ENCODE peak calls at places on chromosomes 11 and 22, in seven cellular contexts. Y, N, V, J, T, M and R are unnamed samples.

GRCh38 chr11:18775492-18776292 is 15.9 kb downstream of the PTPN5 start:
- DNase-seq in Y (no peak), N (peak; percentile 36), V (peak; percentile 72), J (peak; percentile 46), T (peak; percentile 28), M (peak; percentile 52), R (peak; percentile 15)

GRCh38 chr11:12280199-12280837 is 97.1 kb upstream of the PARVA start:
- DNase-seq in Y (peak; percentile 43), N (no peak), V (no peak), J (no peak), T (no peak), M (no peak), R (no peak)

GRCh38 chr22:18060646-18061620 is 16.9 kb upstream of the PEX26 start:
- DNase-seq in Y (no peak), N (no peak), V (no peak), J (peak; percentile 88), T (no peak), M (peak; percentile 25), R (no peak)

GRCh38 chr11:2760196-2760871 is 60.5 kb upstream of the KCNQ1OT1 start:
- DNase-seq in Y (peak; percentile 75), N (peak; percentile 6), V (peak; percentile 35), J (no peak), T (no peak), M (no peak), R (no peak)

GRCh38 chr11:75891947-75892739 is 77.1 kb downstream of the UVRAG start:
- DNase-seq in Y (no peak), N (no peak), V (no peak), J (no peak), T (no peak), M (no peak), R (no peak)

GRCh38 chr11:134034496-134035381 is 34.1 kb upstream of the JAM3 start:
- DNase-seq in Y (no peak), N (no peak), V (no peak), J (no peak), T (no peak), M (no peak), R (no peak)

GRCh38 chr11:65435330-65435931 is 12.8 kb downstream of the NEAT1 start:
- DNase-seq in Y (peak; percentile 70), N (peak; percentile 12), V (no peak), J (no peak), T (no peak), M (no peak), R (no peak)

GRCh38 chr11:2366271-2366670 is 10.8 kb upstream of the CD81 start:
- DNase-seq in Y (no peak), N (no peak), V (no peak), J (no peak), T (no peak), M (no peak), R (no peak)

GRCh38 chr11:133945087-133945974 is 11.4 kb downstream of the IGSF9B start:
- DNase-seq in Y (no peak), N (no peak), V (no peak), J (no peak), T (peak; percentile 69), M (no peak), R (peak; percentile 87)

GRCh38 chr11:10778217-10778970 is 27.3 kb downstream of the CTR9 start:
- DNase-seq in Y (no peak), N (peak; percentile 18), V (no peak), J (no peak), T (peak; percentile 60), M (peak; percentile 95), R (no peak)

GRCh38 chr11:67056640-67057409 is at the start of gene RHOD:
- DNase-seq in Y (peak; percentile 79), N (no peak), V (peak; percentile 80), J (no peak), T (peak; percentile 54), M (no peak), R (peak; percentile 16)

GRCh38 chr22:35183917-35184316 is 73.4 kb upstream of the HMGXB4 start:
- DNase-seq in Y (no peak), N (no peak), V (no peak), J (no peak), T (no peak), M (no peak), R (no peak)

GRCh38 chr22:17628304-17629166 is at the start of gene ATP6V1E1:
- DNase-seq in Y (peak; percentile 98), N (peak; percentile 95), V (peak; percentile 96), J (peak; percentile 94), T (peak; percentile 96), M (peak; percentile 97), R (peak; percentile 95)

GRCh38 chr11:73393479-73394415 is 17.5 kb downstream of the RELT start:
- DNase-seq in Y (no peak), N (peak; percentile 59), V (peak; percentile 80), J (peak; percentile 65), T (peak; percentile 72), M (peak; percentile 73), R (peak; percentile 54)

GRCh38 chr22:17339095-17339693 is 30.1 kb upstream of the CECR2 start:
- DNase-seq in Y (no peak), N (no peak), V (no peak), J (no peak), T (no peak), M (no peak), R (no peak)

GRCh38 chr11:92830382-92831148 is 138.9 kb upstream of the MTNR1B start:
- DNase-seq in Y (no peak), N (no peak), V (no peak), J (no peak), T (no peak), M (no peak), R (no peak)

GRCh38 chr11:106998126-106998525 is 20.1 kb downstream of the GUCY1A2 start:
- DNase-seq in Y (no peak), N (no peak), V (no peak), J (no peak), T (no peak), M (no peak), R (no peak)

GRCh38 chr22:50199251-50199721 is 1.5 kb upstream of the SELENOO start:
- DNase-seq in Y (no peak), N (no peak), V (no peak), J (no peak), T (no peak), M (no peak), R (no peak)
- H3K27ac ChIP-seq in Y (no peak overlapping the region), N (no peak overlapping the region), V (peak overlapping the region; percentile 81), J (no peak overlapping the region), T (no peak overlapping the region), M (no peak overlapping the region), R (peak overlapping the region; percentile 93)

DNA sequence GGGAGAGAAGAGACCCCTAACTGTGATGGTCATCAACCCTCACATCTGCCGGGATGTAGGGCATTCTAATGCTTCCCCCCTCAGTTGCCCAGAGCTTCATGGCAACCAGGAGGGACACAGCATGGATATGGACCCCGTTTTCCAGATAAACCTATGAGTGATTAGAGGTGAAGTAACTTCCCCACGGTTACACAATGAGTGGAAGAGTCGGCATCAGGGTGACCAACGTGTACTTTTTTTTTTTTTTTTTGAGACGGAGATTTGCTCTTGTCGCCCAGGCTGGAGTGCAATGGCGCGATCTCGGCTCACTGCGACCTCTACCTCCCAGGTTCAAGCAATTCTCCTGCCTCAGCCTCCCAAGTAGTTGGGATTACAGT is 25.0 kb downstream of the TXN2 start:
- DNase-seq in Y (no peak), N (no peak), V (no peak), J (no peak), T (no peak), M (no peak), R (no peak)
- H3K27ac ChIP-seq in Y (no peak overlapping the region), N (no peak overlapping the region), V (peak overlapping the region; percentile 92), J (no peak overlapping the region), T (peak overlapping the region; percentile 92), M (no peak overlapping the region), R (peak overlapping the region; percentile 99)

DNA sequence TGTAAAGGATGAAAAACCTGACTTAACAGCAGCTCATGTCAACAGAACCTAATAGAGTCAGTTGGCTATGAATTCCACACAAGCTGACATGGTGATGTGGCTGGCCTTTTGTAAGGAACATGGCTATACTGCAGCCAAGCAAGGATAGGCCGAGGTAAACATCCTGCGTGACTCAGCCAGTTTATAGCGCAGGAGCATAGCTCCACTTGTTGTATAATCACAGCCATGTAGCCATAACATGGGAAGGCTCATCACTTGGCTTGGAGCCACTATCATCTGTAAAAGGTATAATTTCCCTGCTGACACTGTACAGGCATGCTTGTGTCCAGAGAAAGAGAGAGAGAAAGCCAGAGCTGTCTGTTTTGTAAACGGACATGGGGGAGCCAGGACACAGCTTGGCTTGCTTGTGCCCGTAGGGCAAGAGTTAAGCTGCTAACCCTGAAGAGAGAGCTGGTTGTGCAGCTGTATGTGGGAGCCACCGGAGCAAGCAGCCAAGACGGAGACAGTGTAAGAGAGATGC is 104.4 kb upstream of the PLET1 start:
- DNase-seq in Y (no peak), N (no peak), V (no peak), J (peak; percentile 46), T (no peak), M (peak; percentile 85), R (no peak)
- H3K27ac ChIP-seq in Y (no peak overlapping the region), N (no peak overlapping the region), V (no peak overlapping the region), J (no peak overlapping the region), T (no peak overlapping the region), M (no peak overlapping the region), R (no peak overlapping the region)

DNA sequence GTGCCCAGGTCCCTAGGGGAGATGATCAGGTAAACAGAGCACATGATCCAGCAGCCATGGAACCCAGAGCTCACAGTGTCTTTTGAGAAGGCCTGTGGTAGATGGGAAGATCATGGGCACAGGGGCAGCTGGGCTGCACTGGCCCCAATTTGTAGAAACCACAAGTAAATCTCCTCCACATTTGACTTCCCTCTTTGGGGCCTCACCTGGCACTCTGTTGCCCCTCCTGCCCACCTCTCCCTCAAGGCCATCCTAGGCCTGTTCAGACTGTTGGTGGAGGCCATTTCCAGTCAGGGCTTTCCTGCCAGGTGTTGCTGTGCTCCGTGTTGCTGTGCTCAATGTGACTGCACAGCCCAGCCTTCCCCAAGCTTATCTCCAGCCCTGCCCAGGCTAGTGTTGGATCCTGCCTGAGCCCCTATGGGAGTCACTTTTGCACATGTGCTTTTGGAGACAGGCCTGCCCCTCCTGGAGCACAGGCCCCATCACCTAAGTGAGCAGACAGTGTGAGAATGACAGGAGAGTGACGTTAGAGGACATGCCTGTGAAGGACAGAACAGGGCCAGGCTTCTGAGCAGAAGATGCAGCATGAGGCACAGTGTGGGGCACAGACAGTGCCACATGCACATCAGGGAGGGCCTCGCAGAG is 36.7 kb upstream of the SUSD2 start:
- DNase-seq in Y (no peak), N (no peak), V (no peak), J (no peak), T (peak; percentile 53), M (no peak), R (no peak)
- H3K27ac ChIP-seq in Y (peak overlapping the region; percentile 9), N (no peak overlapping the region), V (peak overlapping the region; percentile 80), J (no peak overlapping the region), T (peak overlapping the region; percentile 91), M (no peak overlapping the region), R (peak overlapping the region; percentile 61)

DNA sequence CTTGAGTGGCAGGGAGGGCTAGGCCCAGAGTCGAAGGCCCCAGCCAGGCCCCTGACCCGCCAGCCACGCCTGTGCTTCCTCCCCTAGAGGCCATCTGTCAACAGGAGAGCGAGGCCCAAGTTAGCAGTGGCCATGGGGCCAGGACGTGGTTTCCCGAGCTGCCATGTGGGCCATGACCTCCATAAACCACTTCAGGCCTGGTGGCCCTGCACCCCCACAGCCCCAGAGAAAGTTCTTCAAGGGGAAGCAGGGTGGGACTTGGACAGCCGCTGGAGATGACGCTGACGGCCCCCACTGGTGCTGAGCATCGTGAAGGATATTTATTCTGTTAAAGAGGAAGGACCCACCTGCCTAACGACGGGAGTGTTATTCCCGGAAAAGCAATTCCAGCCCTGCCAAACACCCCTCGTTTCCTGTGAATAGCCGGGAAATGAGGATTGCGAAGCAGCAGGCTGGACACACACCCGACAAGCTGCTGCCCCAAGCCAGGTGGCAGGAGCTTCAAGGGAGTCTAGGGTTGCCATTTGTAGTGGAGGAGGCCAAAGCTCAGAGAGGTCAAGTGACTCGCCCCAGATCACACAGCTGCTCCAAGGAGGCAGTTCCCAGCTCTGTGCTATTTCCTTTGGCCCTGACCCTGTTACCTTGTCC is 12.8 kb downstream of the PRR5 start:
- DNase-seq in Y (no peak), N (no peak), V (no peak), J (no peak), T (no peak), M (no peak), R (no peak)
- H3K27ac ChIP-seq in Y (no peak overlapping the region), N (no peak overlapping the region), V (no peak overlapping the region), J (no peak overlapping the region), T (no peak overlapping the region), M (no peak overlapping the region), R (no peak overlapping the region)